ENCODE peak calls at places on chromosomes 3 and 15, in five cellular contexts. C is neuronal stem cell; M is CD4-positive, alpha-beta memory T cell; K is PC-3; A is aorta. X is an unnamed sample. For H3K4me1 and H3K27me3, the result is how much of the 10 kb centered on the place peaks cover.

GRCh38 chr3:160245261-160245800 is 20.1 kb downstream of the C3orf80 start:
- DNase-seq in C (no peak), M (no peak), K (no peak), A (no peak), X (no peak)

GRCh38 chr15:70132148-70132547 is 34.4 kb upstream of the TLE3 start:
- DNase-seq in C (no peak), M (no peak), K (no peak), A (no peak), X (no peak)

GRCh38 chr3:30141178-30141581 is 465.2 kb upstream of the TGFBR2 start:
- DNase-seq in C (no peak), M (no peak), K (no peak), A (no peak), X (no peak)

GRCh38 chr3:45988804-45989203 is 6.8 kb downstream of the FYCO1 start:
- DNase-seq in C (no peak), M (no peak), K (peak), A (no peak), X (peak)

GRCh38 chr3:67109651-67110204 is 111.6 kb downstream of the KBTBD8 start:
- DNase-seq in C (peak), M (no peak), K (peak), A (no peak), X (peak)

GRCh38 chr3:109874900-109875735 is 537.8 kb upstream of the DPPA4 start:
- DNase-seq in C (no peak), M (no peak), K (no peak), A (no peak), X (peak)

GRCh38 chr3:44648564-44649229 is at the start of gene ZNF35:
- DNase-seq in C (peak), M (no peak), K (peak), A (peak), X (peak)

GRCh38 chr3:177973241-177973840 is 562.9 kb upstream of the KCNMB2 start:
- DNase-seq in C (no peak), M (no peak), K (peak), A (no peak), X (peak)

GRCh38 chr3:124413989-124414598 is 316.2 kb upstream of the UMPS start:
- DNase-seq in C (no peak), M (no peak), K (no peak), A (peak), X (no peak)

GRCh38 chr15:66224946-66225345 is 28.6 kb downstream of the MEGF11 start:
- DNase-seq in C (no peak), M (no peak), K (no peak), A (no peak), X (no peak)

GRCh38 chr3:190378240-190378891 is 9.6 kb upstream of the CLDN16 start:
- DNase-seq in C (no peak), M (no peak), K (peak), A (no peak), X (peak)

GRCh38 chr3:124800511-124801374 is 70.5 kb downstream of the UMPS start:
- DNase-seq in C (no peak), M (no peak), K (no peak), A (no peak), X (no peak)

GRCh38 chr3:11350374-11350773 is 78.2 kb downstream of the ATG7 start:
- DNase-seq in C (no peak), M (no peak), K (peak), A (no peak), X (no peak)

GRCh38 chr3:42078686-42079085 is 12.5 kb upstream of the TRAK1 start:
- DNase-seq in C (no peak), M (no peak), K (no peak), A (no peak), X (no peak)
- H3K4me1 ChIP-seq in C (under half), M (under half), K (under half), A (under half), X (under half)

GRCh38 chr3:155782390-155782953 is 23.6 kb downstream of the C3orf33 start:
- DNase-seq in C (no peak), M (no peak), K (peak), A (no peak), X (no peak)

GRCh38 chr3:155772801-155773200 is 27.9 kb upstream of the PLCH1 start:
- DNase-seq in C (no peak), M (no peak), K (no peak), A (no peak), X (no peak)

GRCh38 chr3:155780291-155780690 is 25.8 kb downstream of the C3orf33 start:
- DNase-seq in C (no peak), M (no peak), K (no peak), A (no peak), X (no peak)

DNA sequence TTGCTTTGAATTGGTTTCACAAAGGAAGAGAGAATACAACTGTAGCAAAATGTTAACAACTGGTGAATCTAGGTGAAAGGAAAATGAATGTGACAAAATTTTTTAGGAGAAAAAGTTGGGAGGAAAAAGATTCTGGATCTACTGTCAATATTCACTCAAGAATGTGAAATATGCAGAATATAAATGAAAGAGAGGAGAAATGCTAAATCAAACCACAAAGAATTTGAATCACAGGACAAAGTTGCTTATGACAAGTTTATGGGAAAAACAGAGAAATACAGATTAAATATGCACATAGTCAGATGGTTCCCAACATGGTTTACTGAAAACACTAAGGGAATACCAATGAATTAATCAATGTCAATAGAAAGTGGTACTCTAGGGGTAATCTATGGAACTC is 27.6 kb downstream of the C3orf33 start:
- DNase-seq in C (no peak), M (no peak), K (no peak), A (no peak), X (no peak)
- H3K27me3 ChIP-seq in C (under half), M (under half), K (under half), A (under half), X (under half)

GRCh38 chr15:79901958-79902357 is 5.1 kb upstream of the MTHFS start:
- DNase-seq in C (no peak), M (no peak), K (no peak), A (no peak), X (no peak)
- H3K4me1 ChIP-seq in C (under half), M (under half), K (under half), A (under half), X (under half)

DNA sequence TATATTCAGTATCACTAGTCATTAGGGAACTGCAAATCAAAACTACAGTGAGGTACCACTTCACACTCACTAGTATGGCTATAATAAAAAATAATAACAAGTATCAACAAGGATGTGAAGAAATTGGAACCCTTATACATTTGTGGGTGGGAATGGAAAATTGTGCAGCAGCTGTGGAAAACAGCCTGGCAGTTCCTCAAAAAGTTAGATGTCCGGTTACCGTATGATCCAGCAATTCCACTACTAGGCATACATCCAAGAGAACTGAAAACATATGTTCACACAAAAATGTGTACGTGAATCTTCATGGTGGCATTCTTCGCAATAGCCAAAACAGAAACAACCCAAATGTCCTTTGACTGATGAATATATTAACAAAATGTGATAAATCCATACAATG is 187.8 kb upstream of the LYSMD4 start:
- DNase-seq in C (no peak), M (no peak), K (no peak), A (no peak), X (no peak)
- H3K27me3 ChIP-seq in C (under half), M (under half), K (under half), A (under half), X (under half)

GRCh38 chr3:187896664-187897063 is 151.4 kb upstream of the BCL6 start:
- DNase-seq in C (no peak), M (no peak), K (no peak), A (no peak), X (no peak)
- H3K4me1 ChIP-seq in C (under half), M (under half), K (under half), A (under half), X (under half)

DNA sequence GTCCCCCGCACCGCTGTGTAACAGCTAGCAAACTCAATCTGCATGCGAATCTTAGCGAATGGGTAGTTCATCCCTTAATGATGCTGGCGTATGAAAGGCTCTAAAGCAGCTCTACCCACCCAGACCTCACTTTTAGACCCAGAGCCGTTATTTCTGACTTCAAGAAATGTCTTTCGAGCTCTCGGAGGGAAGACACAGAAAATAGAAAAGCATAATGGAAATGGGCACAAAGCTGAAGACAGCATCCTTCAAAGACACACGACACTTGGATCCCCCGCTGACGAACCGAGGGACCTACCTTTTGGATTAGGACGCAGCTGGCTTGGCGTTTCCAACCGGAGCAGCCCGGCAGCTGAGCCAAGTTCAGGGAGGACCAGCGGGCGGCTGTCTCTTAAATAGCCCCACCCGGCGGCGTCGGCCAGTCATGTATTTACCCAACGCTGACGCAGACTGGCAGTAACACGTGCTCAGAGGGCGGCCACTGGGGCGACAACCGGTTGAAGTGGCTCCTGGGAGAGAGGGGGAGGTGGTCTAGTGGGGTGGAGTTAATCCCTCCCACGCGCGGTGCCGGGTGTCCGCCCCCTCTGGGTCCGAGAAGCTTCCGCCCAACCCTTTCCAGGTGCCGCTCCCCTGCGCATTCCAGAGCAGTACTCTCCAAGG is 1.5 kb downstream of the CCK start:
- DNase-seq in C (no peak), M (no peak), K (no peak), A (no peak), X (no peak)
- H3K27me3 ChIP-seq in C (under half), M (under half), K (under half), A (under half), X (half or more)

GRCh38 chr15:74133703-74134386 is 3.5 kb downstream of the ISLR2 start:
- DNase-seq in C (no peak), M (no peak), K (no peak), A (no peak), X (no peak)
- H3K4me1 ChIP-seq in C (under half), M (under half), K (under half), A (under half), X (under half)

GRCh38 chr3:186361246-186361611 is 805 bp downstream of the DGKG start:
- DNase-seq in C (peak), M (no peak), K (no peak), A (no peak), X (no peak)

GRCh38 chr3:186362988-186363387 is 954 bp upstream of the DGKG start:
- DNase-seq in C (no peak), M (no peak), K (no peak), A (peak), X (no peak)

GRCh38 chr3:186362409-186362757 is 349 bp upstream of the DGKG start:
- DNase-seq in C (no peak), M (no peak), K (no peak), A (no peak), X (no peak)

GRCh38 chr3:186360779-186361178 is 1.3 kb downstream of the DGKG start:
- DNase-seq in C (peak), M (no peak), K (no peak), A (peak), X (no peak)

DNA sequence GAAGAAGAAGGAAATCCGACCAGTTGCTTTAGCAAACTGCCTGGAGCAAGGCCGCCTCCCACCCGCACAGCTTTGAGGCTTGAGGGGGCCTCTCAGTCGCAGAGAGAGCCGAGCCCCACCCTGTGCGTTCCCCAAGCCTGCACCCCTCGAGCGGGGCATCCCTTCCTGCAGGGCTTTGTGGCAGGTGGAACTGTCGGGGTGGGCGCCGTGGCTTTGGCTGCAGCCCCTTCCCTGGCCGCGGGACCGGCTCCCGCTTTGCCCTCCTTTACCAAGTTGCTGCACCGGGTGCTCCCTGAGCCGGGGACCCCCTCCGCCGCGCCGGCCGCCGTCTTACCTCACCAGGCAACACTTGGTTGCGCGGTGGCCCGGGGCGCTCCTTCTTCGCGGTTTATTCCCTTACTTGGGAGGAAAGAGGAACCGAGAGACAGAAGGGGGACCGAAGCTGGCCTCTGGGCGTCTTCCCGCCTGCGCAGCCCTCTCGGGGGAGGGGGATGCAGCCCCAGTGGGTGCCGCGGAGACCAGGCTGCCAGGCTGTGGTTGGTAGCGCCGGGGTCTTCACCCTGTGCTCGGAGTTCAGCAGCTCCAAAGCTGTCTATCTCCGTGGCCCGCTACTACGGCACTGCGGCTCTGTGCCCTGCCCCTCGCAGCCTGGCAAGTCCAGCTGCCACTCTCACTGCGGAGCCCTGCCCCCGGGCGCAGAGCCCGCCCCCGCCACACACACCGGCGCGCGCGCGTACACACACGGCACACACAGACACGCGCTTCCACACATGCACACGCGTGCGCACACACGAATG is at the start of gene DGKG:
- DNase-seq in C (peak), M (no peak), K (peak), A (peak), X (no peak)
- H3K27me3 ChIP-seq in C (under half), M (under half), K (under half), A (under half), X (half or more)

DNA sequence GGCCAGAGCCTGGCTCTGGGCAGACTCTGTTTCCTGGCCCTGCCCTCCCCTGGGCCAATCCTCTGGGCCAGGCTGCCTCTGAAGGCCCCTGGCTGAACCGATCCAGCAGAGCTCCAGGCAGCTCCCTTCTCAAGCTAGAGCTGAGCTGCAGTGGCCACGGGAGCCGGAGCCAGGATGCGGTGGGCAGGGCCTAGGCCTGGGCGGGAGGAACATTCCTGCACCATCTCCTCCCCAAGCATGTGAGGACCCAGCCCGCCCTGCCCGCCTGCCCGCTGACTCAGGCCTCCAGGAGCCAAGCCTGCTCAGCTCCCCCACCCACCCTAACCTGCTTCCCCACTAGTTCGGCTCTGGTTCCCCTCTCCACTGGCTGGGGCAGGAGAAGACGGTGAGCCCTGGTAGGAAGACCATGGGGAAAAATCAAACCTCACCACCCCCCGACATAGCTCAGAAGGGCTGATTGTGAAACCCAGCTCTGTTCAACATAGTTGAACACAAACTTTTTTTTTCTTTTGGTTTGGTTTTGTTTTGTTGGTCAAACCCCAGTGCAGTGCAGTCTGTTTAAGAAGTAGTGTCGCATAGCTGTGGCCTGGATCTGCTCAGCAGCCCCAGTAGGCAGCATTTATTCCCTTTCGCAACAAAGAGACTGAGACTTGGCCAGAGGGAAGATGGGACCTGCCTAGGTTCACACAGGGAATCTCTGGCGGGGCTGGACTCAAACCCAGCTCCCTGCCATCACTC is 13.5 kb downstream of the SNX33 start:
- DNase-seq in C (no peak), M (no peak), K (peak), A (peak), X (peak)
- H3K4me1 ChIP-seq in C (under half), M (under half), K (under half), A (under half), X (under half)

GRCh38 chr15:28930011-28930410 is 44.2 kb downstream of the APBA2 start:
- DNase-seq in C (no peak), M (no peak), K (no peak), A (peak), X (no peak)

GRCh38 chr15:28929200-28929599 is 43.4 kb downstream of the APBA2 start:
- DNase-seq in C (no peak), M (no peak), K (no peak), A (peak), X (no peak)

GRCh38 chr15:28932361-28932760 is 46.6 kb downstream of the APBA2 start:
- DNase-seq in C (no peak), M (no peak), K (no peak), A (peak), X (no peak)

GRCh38 chr15:28931828-28932227 is 46.1 kb downstream of the APBA2 start:
- DNase-seq in C (no peak), M (no peak), K (no peak), A (peak), X (no peak)

DNA sequence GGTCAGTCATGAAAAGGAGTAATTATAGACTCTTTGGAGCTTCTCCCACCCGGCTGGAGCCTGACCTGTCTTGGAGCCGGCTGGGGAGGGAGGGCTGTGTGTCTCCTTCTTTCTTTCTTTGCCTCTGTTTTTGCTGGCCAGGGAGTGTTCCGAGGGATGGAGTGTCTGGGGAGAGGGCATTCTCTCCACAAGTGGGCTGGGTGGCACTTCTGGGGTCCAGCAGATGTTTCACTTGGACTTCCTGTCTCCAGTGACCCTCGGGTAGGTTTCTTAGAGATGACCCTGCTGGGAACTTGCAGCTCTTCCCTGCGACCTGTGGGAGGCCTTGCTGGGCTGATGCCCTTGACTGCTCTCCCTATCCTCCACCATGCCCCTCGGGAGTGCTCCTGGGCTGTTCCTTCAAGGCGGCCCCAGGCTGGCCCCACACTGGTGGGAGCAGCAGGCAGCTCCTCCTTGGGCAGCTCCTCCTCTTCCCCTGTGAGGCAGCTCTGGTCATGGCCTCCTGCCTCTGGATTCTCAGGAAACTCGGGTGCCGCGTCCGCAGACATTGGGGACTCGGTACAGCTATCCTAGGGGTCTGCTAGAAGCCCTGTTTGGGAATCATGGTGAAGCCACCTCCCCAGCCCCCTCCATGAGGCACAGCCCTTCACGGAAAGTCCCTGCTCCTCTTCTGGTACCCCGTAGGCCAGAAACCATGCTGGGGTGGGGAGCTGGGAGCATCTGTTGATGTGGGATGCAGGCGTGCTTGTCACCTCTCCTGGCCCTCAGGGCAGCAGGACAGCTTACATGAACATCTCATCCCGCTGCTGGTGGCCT is 44.9 kb downstream of the APBA2 start:
- DNase-seq in C (no peak), M (no peak), K (no peak), A (peak), X (no peak)
- H3K27me3 ChIP-seq in C (under half), M (under half), K (under half), A (under half), X (under half)

X was measured in foreskin keratinocyte.